ENCODE peak calls at places on chromosomes 3 and 15, in seven cellular contexts. Y is psoas muscle; K is CD8-positive, alpha-beta T cell; I is fibroblast of lung; C is IMR-90; G is GM23248; O is neuronal stem cell. J is an unnamed sample.
A peak's percentile ranks its signal among the peaks of the same experiment; 100 is the strongest.

GRCh38 chr3:102796856-102797255 is 362.0 kb downstream of the ZPLD1 start:
- DNase-seq in Y (no peak), K (no peak), I (peak; percentile 2), C (no peak), G (no peak), O (no peak), J (no peak)

GRCh38 chr3:173685471-173685870 is 287.9 kb downstream of the NLGN1 start:
- DNase-seq in Y (no peak), K (no peak), I (no peak), C (no peak), G (no peak), O (no peak), J (no peak)

GRCh38 chr3:98657429-98657828 is 64.0 kb upstream of the CPOX start:
- DNase-seq in Y (no peak), K (no peak), I (peak; percentile 1), C (no peak), G (peak; percentile 3), O (peak; percentile 9), J (no peak)

GRCh38 chr3:181623924-181624694 is 87.6 kb upstream of the SOX2 start:
- DNase-seq in Y (no peak), K (no peak), I (peak; percentile 73), C (no peak), G (peak; percentile 20), O (no peak), J (no peak)

GRCh38 chr3:1469248-1469647 is 376.4 kb downstream of the CNTN6 start:
- DNase-seq in Y (no peak), K (no peak), I (no peak), C (no peak), G (no peak), O (no peak), J (no peak)

GRCh38 chr3:15450611-15451467 is 23.4 kb downstream of the EAF1 start:
- DNase-seq in Y (no peak), K (no peak), I (no peak), C (no peak), G (no peak), O (no peak), J (no peak)

GRCh38 chr15:98983333-98983732 is 24.3 kb downstream of the PGPEP1L start:
- DNase-seq in Y (no peak), K (no peak), I (peak; percentile 89), C (peak; percentile 84), G (peak; percentile 90), O (no peak), J (no peak)

GRCh38 chr3:176692172-176692923 is 504.9 kb downstream of the TBL1XR1 start:
- DNase-seq in Y (no peak), K (no peak), I (no peak), C (no peak), G (no peak), O (no peak), J (no peak)

GRCh38 chr15:79057050-79057449 is 33.5 kb downstream of the RASGRF1 start:
- DNase-seq in Y (no peak), K (no peak), I (no peak), C (no peak), G (no peak), O (no peak), J (no peak)

GRCh38 chr3:59486468-59486964 is 436.7 kb upstream of the CFAP20DC start:
- DNase-seq in Y (no peak), K (no peak), I (no peak), C (no peak), G (no peak), O (no peak), J (no peak)

GRCh38 chr3:59480486-59480995 is 430.7 kb upstream of the CFAP20DC start:
- DNase-seq in Y (no peak), K (no peak), I (peak; percentile 74), C (peak; percentile 72), G (peak; percentile 82), O (no peak), J (no peak)

GRCh38 chr3:59482684-59483083 is 432.9 kb upstream of the CFAP20DC start:
- DNase-seq in Y (no peak), K (no peak), I (peak; percentile 42), C (no peak), G (peak; percentile 74), O (no peak), J (no peak)

GRCh38 chr3:59483191-59483590 is 433.4 kb upstream of the CFAP20DC start:
- DNase-seq in Y (no peak), K (no peak), I (no peak), C (no peak), G (no peak), O (no peak), J (no peak)

DNA sequence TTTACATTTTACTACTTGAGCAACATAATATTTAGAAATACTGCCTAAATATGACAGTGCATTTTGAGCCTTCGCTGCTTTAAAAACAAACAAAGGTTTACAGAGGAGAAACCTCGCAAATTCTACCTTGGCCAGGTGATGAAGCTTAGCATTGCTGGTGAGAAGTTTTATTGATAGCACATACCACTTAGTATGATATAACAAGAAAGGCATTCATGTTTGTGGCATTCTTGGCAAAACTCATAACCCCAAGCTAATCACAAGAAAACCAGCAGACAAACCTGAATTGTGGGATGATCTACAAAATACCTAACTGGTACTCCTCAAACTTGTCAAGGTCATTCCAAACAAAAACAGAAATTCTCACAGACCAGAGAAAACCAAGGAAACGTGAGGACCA is 432.2 kb upstream of the CFAP20DC start:
- DNase-seq in Y (no peak), K (no peak), I (peak; percentile 67), C (no peak), G (no peak), O (no peak), J (no peak)
- H3K27ac ChIP-seq in Y (no peak overlapping the region), K (no peak overlapping the region), I (no peak overlapping the region), C (no peak overlapping the region), G (no peak overlapping the region), O (no peak overlapping the region), J (no peak overlapping the region)

GRCh38 chr3:50205719-50206276 is 727 bp downstream of the SLC38A3 start:
- DNase-seq in Y (peak; percentile 81), K (peak; percentile 16), I (peak; percentile 27), C (no peak), G (no peak), O (no peak), J (peak; percentile 32)
- H3K4me3 ChIP-seq in Y (peak overlapping the region; percentile 75), K (peak overlapping the region; percentile 15), I (no peak overlapping the region), C (no peak overlapping the region), G (no peak overlapping the region), O (peak overlapping the region; percentile 52), J (peak overlapping the region; percentile 20)

DNA sequence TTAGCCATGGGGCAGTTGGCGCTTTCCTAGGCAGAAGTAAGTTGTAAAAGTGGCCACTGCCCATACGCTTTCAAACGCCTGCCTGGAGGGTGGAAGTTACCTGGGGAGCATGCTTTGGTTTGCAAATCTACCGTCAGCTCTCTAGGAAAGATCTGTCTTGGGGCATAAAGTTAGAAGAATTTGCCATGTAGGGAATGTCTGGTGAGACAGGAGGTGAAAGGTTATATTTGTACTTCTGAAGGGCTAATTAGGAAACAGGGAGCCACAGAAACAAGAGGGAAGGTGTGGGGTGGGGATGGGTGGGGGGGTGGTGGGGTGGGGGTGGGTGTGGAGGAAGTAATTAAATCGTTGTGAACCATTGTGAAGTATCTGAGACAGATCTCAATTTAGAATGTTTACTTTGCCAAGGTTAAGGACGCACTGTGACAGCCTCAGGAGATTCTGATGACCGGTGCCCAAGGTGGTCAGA is 62.2 kb upstream of the GCNT3 start:
- DNase-seq in Y (no peak), K (no peak), I (no peak), C (no peak), G (no peak), O (no peak), J (no peak)
- H3K27me3 ChIP-seq in Y (no peaks in the 10 kb centered on the region), K (no peaks in the 10 kb centered on the region), I (no peaks in the 10 kb centered on the region), C (peaks cover 19% of the 10 kb centered on the region), G (peaks cover 28% of the 10 kb centered on the region), O (no peaks in the 10 kb centered on the region), J (no peaks in the 10 kb centered on the region)

DNA sequence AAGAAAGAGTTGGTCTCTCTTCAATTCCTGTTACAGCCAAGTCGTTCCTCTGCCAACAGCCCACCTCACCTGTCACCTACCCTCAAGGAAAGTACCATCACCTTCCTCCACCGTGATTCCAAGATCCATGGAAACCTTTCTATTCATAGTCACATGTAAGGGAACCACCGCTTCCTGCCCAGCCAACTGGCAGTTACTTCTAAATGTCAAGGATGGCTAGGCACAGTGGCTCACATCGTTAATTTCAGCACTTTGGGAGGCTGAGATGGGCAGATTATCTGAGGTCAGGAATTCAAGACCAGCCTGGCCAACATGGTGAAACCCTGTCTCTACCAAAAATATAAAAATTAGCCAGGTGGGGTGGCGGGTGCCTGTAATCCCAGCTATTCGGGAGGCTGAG is 82.8 kb downstream of the FOXP1 start:
- DNase-seq in Y (no peak), K (no peak), I (no peak), C (no peak), G (no peak), O (no peak), J (no peak)
- H3K27ac ChIP-seq in Y (no peak overlapping the region), K (no peak overlapping the region), I (no peak overlapping the region), C (no peak overlapping the region), G (no peak overlapping the region), O (no peak overlapping the region), J (no peak overlapping the region)

DNA sequence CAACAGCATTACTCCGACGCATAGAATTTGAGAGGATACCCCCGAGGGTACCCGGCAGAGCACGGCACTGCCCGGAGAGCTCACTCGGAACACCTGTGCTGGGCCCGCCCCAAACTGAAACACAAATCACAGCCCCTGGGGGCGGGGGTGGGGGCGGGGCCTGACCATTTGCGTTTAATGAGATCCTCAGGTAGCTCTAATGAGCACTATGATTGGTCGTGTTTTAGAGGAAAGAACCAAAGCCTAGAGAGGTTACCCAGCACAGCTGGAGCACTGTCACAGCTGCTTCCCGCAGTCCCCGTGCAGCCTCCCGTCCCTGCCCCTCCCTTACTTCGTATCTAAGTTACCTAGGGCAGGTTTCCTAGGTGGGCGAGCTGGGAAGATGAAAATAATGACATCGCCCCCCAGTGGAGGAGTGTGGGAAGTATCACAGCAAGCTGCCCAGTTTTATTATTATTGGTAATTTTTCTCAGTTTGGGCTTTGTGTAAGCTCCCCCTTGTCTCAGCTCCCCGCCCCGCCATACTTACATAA is 187.1 kb downstream of the PDE8A start:
- DNase-seq in Y (no peak), K (no peak), I (peak; percentile 9), C (peak; percentile 8), G (peak; percentile 32), O (peak; percentile 18), J (peak; percentile 60)
- H3K4me3 ChIP-seq in Y (peak overlapping the region; percentile 32), K (peak overlapping the region; percentile 46), I (no peak overlapping the region), C (peak overlapping the region; percentile 14), G (no peak overlapping the region), O (no peak overlapping the region), J (peak overlapping the region; percentile 17)

DNA sequence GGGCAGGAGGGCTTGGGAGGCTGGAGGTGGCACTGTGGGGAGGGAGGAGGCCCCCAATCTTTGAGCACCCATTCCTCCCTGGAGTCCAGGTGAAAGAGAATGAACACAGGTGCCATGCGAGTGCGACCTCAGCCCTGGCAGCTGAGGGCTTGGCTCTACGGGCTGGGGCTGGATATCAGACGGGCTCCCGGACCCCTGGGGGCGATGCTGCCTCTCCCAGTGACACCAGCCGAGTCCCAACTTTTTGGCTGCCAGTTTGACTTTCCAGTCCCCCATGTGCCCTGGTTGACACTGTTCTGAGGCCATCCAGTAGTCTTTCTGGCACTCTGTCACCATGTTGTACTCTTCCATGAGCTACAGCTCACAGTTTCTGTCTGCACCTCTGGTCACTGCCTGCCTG is 1.2 kb downstream of the VILL start:
- DNase-seq in Y (no peak), K (no peak), I (no peak), C (no peak), G (no peak), O (no peak), J (no peak)
- H3K27me3 ChIP-seq in Y (no peaks in the 10 kb centered on the region), K (no peaks in the 10 kb centered on the region), I (no peaks in the 10 kb centered on the region), C (no peaks in the 10 kb centered on the region), G (no peaks in the 10 kb centered on the region), O (no peaks in the 10 kb centered on the region), J (no peaks in the 10 kb centered on the region)